ENCODE peak calls at places on chromosome 4, in four cellular contexts. K, R, Y and S are unnamed samples.

GRCh38 chr4:56118845-56119244 is 170.1 kb downstream of the CEP135 start:
- DNase-seq in R (no peak), Y (no peak), K (no peak), S (no peak)

GRCh38 chr4:166458756-166459155 is 585.7 kb downstream of the TLL1 start:
- DNase-seq in R (no peak), K (no peak), Y (no peak), S (no peak)

GRCh38 chr4:183729430-183730328 is 70.6 kb downstream of the TRAPPC11 start:
- DNase-seq in Y (no peak), K (no peak), R (no peak), S (no peak)

GRCh38 chr4:150888625-150889024 is 126.5 kb downstream of the LRBA start:
- DNase-seq in Y (no peak), R (no peak), K (no peak), S (no peak)

GRCh38 chr4:1312821-1313640 is 23.3 kb downstream of the MAEA start:
- DNase-seq in K (peak; percentile 12), Y (no peak), R (no peak), S (no peak)

GRCh38 chr4:119695216-119695615 is 66.6 kb upstream of the PDE5A start:
- DNase-seq in K (no peak), R (no peak), Y (no peak), S (no peak)

GRCh38 chr4:1417522-1418390 is 11.5 kb upstream of the NKX1-1 start:
- DNase-seq in K (peak; percentile 20), R (no peak), Y (no peak), S (peak; percentile 5)

GRCh38 chr4:76615999-76616398 is 181.0 kb downstream of the SHROOM3 start:
- DNase-seq in Y (no peak), K (no peak), R (no peak), S (no peak)

GRCh38 chr4:152735302-152735917 is 44.1 kb downstream of the TIGD4 start:
- DNase-seq in K (no peak), Y (no peak), R (no peak), S (no peak)

GRCh38 chr4:3045500-3045850 is 28.9 kb downstream of the HTT-AS start:
- DNase-seq in K (peak; percentile 79), R (peak; percentile 55), Y (no peak), S (no peak)

GRCh38 chr4:38013461-38014366 is 53.5 kb downstream of the PTTG2 start:
- DNase-seq in R (no peak), K (peak; percentile 85), Y (no peak), S (no peak)

GRCh38 chr4:114658776-114659175 is 60.2 kb downstream of the UGT8 start:
- DNase-seq in K (no peak), Y (no peak), R (no peak), S (no peak)

GRCh38 chr4:48602222-48602621 is 112.2 kb downstream of the ZAR1 start:
- DNase-seq in K (no peak), R (no peak), Y (no peak), S (no peak)

GRCh38 chr4:124641715-124642380 is 70.7 kb downstream of the ANKRD50 start:
- DNase-seq in R (no peak), K (no peak), Y (no peak), S (no peak)

GRCh38 chr4:113952452-113953029 is 26.9 kb downstream of the ARSJ start:
- DNase-seq in K (no peak), Y (no peak), R (no peak), S (no peak)

GRCh38 chr4:169899295-169899694 is 126.9 kb downstream of the MFAP3L start:
- DNase-seq in Y (no peak), K (no peak), R (no peak), S (no peak)

GRCh38 chr4:22315643-22316042 is 200.2 kb downstream of the ADGRA3 start:
- DNase-seq in R (no peak), K (no peak), Y (no peak), S (no peak)

GRCh38 chr4:33453436-33453835 is 2733.3 kb downstream of the PCDH7 start:
- DNase-seq in K (no peak), Y (no peak), R (no peak), S (no peak)

GRCh38 chr4:153151535-153152452 is 52.4 kb upstream of the TRIM2 start:
- DNase-seq in K (peak; percentile 49), R (no peak), Y (peak; percentile 16), S (peak; percentile 44)

GRCh38 chr4:173426064-173426463 is 27.1 kb upstream of the SCRG1 start:
- DNase-seq in Y (no peak), K (no peak), R (no peak), S (no peak)

GRCh38 chr4:53908661-53909078 is 155.7 kb downstream of the CHIC2 start:
- DNase-seq in Y (no peak), K (no peak), R (no peak), S (no peak)

GRCh38 chr4:8215001-8215427 is 15.9 kb downstream of the SH3TC1 start:
- DNase-seq in Y (no peak), K (no peak), R (no peak), S (no peak)

GRCh38 chr4:145545538-145546224 is 64.0 kb downstream of the SMAD1 start:
- DNase-seq in R (no peak), K (no peak), Y (no peak), S (no peak)

GRCh38 chr4:1170156-1170804 is 2.1 kb downstream of the SPON2 start:
- DNase-seq in Y (no peak), R (no peak), K (no peak), S (no peak)

GRCh38 chr4:30720021-30720655 is at the start of gene PCDH7:
- DNase-seq in K (peak; percentile 49), R (no peak), Y (no peak), S (no peak)

GRCh38 chr4:128583753-128584712 is 225.5 kb upstream of the JADE1 start:
- DNase-seq in K (peak; percentile 63), R (no peak), Y (no peak), S (no peak)

GRCh38 chr4:110106946-110107325 is 91.5 kb downstream of the ELOVL6 start:
- DNase-seq in R (no peak), Y (no peak), K (no peak), S (no peak)

GRCh38 chr4:147589586-147589985 is 27.6 kb upstream of the TMEM184C start:
- DNase-seq in R (no peak), Y (no peak), K (no peak), S (no peak)

GRCh38 chr4:59412739-59413138 is 1787.4 kb upstream of the ADGRL3 start:
- DNase-seq in R (no peak), Y (no peak), K (no peak), S (no peak)

GRCh38 chr4:23903859-23904438 is 14.1 kb upstream of the PPARGC1A start:
- DNase-seq in Y (no peak), R (no peak), K (no peak), S (no peak)

GRCh38 chr4:118363166-118363565 is 10.4 kb upstream of the PRSS12 start:
- DNase-seq in R (no peak), Y (no peak), K (no peak), S (no peak)